ENCODE peak calls at places on chromosomes 7 and 10, in ten cellular contexts. One of them, this sample, is unnamed.

GRCh38 chr10:2214035-2214434 is 476.7 kb upstream of the ADARB2 start:
- DNase-seq in effector memory CD4-positive, alpha-beta T cell: no peak
- DNase-seq in cardiac muscle cell: no peak
- DNase-seq in H9: no peak
- DNase-seq in aorta: no peak
- DNase-seq in DMS79 treated with DMSO at 0.1 percent for 48 hours: no peak
- DNase-seq in erythroblast: no peak
- DNase-seq in A549: no peak
- DNase-seq in activated CD8-positive, alpha-beta memory T cell treated with anti-CD3 and anti-CD28 coated beads for 24 hours: no peak
- DNase-seq in stimulated activated CD4-positive, alpha-beta T cell treated with anti-CD3 and anti-CD28 coated beads, Interleukin-12 subunit alpha, Interleukin-12 subunit beta, amount 100 ng/mL, for 4 hours: no peak
- DNase-seq in this sample: peak

GRCh38 chr7:111982133-111982532 is 224.1 kb downstream of the DOCK4 start:
- DNase-seq in effector memory CD4-positive, alpha-beta T cell: no peak
- DNase-seq in cardiac muscle cell: no peak
- DNase-seq in H9: no peak
- DNase-seq in aorta: no peak
- DNase-seq in DMS79 treated with DMSO at 0.1 percent for 48 hours: no peak
- DNase-seq in erythroblast: no peak
- DNase-seq in A549: no peak
- DNase-seq in activated CD8-positive, alpha-beta memory T cell treated with anti-CD3 and anti-CD28 coated beads for 24 hours: no peak
- DNase-seq in stimulated activated CD4-positive, alpha-beta T cell treated with anti-CD3 and anti-CD28 coated beads, Interleukin-12 subunit alpha, Interleukin-12 subunit beta, amount 100 ng/mL, for 4 hours: no peak
- DNase-seq in this sample: no peak

GRCh38 chr7:36760856-36761762 is 36.8 kb upstream of the AOAH start:
- DNase-seq in effector memory CD4-positive, alpha-beta T cell: no peak
- DNase-seq in cardiac muscle cell: no peak
- DNase-seq in H9: no peak
- DNase-seq in aorta: no peak
- DNase-seq in DMS79 treated with DMSO at 0.1 percent for 48 hours: no peak
- DNase-seq in erythroblast: no peak
- DNase-seq in A549: no peak
- DNase-seq in activated CD8-positive, alpha-beta memory T cell treated with anti-CD3 and anti-CD28 coated beads for 24 hours: no peak
- DNase-seq in stimulated activated CD4-positive, alpha-beta T cell treated with anti-CD3 and anti-CD28 coated beads, Interleukin-12 subunit alpha, Interleukin-12 subunit beta, amount 100 ng/mL, for 4 hours: no peak
- DNase-seq in this sample: peak

GRCh38 chr10:71726673-71727428 is 7.3 kb upstream of the C10orf105 start:
- DNase-seq in effector memory CD4-positive, alpha-beta T cell: peak
- DNase-seq in cardiac muscle cell: no peak
- DNase-seq in H9: no peak
- DNase-seq in aorta: no peak
- DNase-seq in DMS79 treated with DMSO at 0.1 percent for 48 hours: no peak
- DNase-seq in erythroblast: peak
- DNase-seq in A549: no peak
- DNase-seq in activated CD8-positive, alpha-beta memory T cell treated with anti-CD3 and anti-CD28 coated beads for 24 hours: no peak
- DNase-seq in stimulated activated CD4-positive, alpha-beta T cell treated with anti-CD3 and anti-CD28 coated beads, Interleukin-12 subunit alpha, Interleukin-12 subunit beta, amount 100 ng/mL, for 4 hours: no peak
- DNase-seq in this sample: no peak

GRCh38 chr10:62231371-62231770 is 37.3 kb downstream of the RTKN2 start:
- DNase-seq in effector memory CD4-positive, alpha-beta T cell: no peak
- DNase-seq in cardiac muscle cell: no peak
- DNase-seq in H9: no peak
- DNase-seq in aorta: no peak
- DNase-seq in DMS79 treated with DMSO at 0.1 percent for 48 hours: no peak
- DNase-seq in erythroblast: no peak
- DNase-seq in A549: no peak
- DNase-seq in activated CD8-positive, alpha-beta memory T cell treated with anti-CD3 and anti-CD28 coated beads for 24 hours: no peak
- DNase-seq in stimulated activated CD4-positive, alpha-beta T cell treated with anti-CD3 and anti-CD28 coated beads, Interleukin-12 subunit alpha, Interleukin-12 subunit beta, amount 100 ng/mL, for 4 hours: no peak
- DNase-seq in this sample: no peak

GRCh38 chr10:109773818-109774440 is 149.4 kb downstream of the XPNPEP1 start:
- DNase-seq in effector memory CD4-positive, alpha-beta T cell: no peak
- DNase-seq in cardiac muscle cell: no peak
- DNase-seq in H9: no peak
- DNase-seq in aorta: no peak
- DNase-seq in DMS79 treated with DMSO at 0.1 percent for 48 hours: no peak
- DNase-seq in erythroblast: peak
- DNase-seq in A549: peak
- DNase-seq in activated CD8-positive, alpha-beta memory T cell treated with anti-CD3 and anti-CD28 coated beads for 24 hours: no peak
- DNase-seq in stimulated activated CD4-positive, alpha-beta T cell treated with anti-CD3 and anti-CD28 coated beads, Interleukin-12 subunit alpha, Interleukin-12 subunit beta, amount 100 ng/mL, for 4 hours: no peak
- DNase-seq in this sample: peak

GRCh38 chr10:33878238-33878637 is 543.8 kb upstream of the NRP1 start:
- DNase-seq in effector memory CD4-positive, alpha-beta T cell: no peak
- DNase-seq in cardiac muscle cell: no peak
- DNase-seq in H9: no peak
- DNase-seq in aorta: no peak
- DNase-seq in DMS79 treated with DMSO at 0.1 percent for 48 hours: no peak
- DNase-seq in erythroblast: no peak
- DNase-seq in A549: no peak
- DNase-seq in activated CD8-positive, alpha-beta memory T cell treated with anti-CD3 and anti-CD28 coated beads for 24 hours: no peak
- DNase-seq in stimulated activated CD4-positive, alpha-beta T cell treated with anti-CD3 and anti-CD28 coated beads, Interleukin-12 subunit alpha, Interleukin-12 subunit beta, amount 100 ng/mL, for 4 hours: no peak
- DNase-seq in this sample: no peak

GRCh38 chr10:27890971-27891370 is 107.9 kb downstream of the ODAD2 start:
- DNase-seq in effector memory CD4-positive, alpha-beta T cell: no peak
- DNase-seq in cardiac muscle cell: no peak
- DNase-seq in H9: no peak
- DNase-seq in aorta: no peak
- DNase-seq in DMS79 treated with DMSO at 0.1 percent for 48 hours: no peak
- DNase-seq in erythroblast: no peak
- DNase-seq in A549: no peak
- DNase-seq in activated CD8-positive, alpha-beta memory T cell treated with anti-CD3 and anti-CD28 coated beads for 24 hours: no peak
- DNase-seq in stimulated activated CD4-positive, alpha-beta T cell treated with anti-CD3 and anti-CD28 coated beads, Interleukin-12 subunit alpha, Interleukin-12 subunit beta, amount 100 ng/mL, for 4 hours: no peak
- DNase-seq in this sample: peak

GRCh38 chr10:101012525-101013364 is 13.1 kb downstream of the LZTS2 start:
- DNase-seq in effector memory CD4-positive, alpha-beta T cell: peak
- DNase-seq in cardiac muscle cell: peak
- DNase-seq in H9: peak
- DNase-seq in aorta: peak
- DNase-seq in DMS79 treated with DMSO at 0.1 percent for 48 hours: peak
- DNase-seq in erythroblast: peak
- DNase-seq in A549: peak
- DNase-seq in activated CD8-positive, alpha-beta memory T cell treated with anti-CD3 and anti-CD28 coated beads for 24 hours: peak
- DNase-seq in stimulated activated CD4-positive, alpha-beta T cell treated with anti-CD3 and anti-CD28 coated beads, Interleukin-12 subunit alpha, Interleukin-12 subunit beta, amount 100 ng/mL, for 4 hours: peak
- DNase-seq in this sample: peak

GRCh38 chr7:150365673-150366398 is 2.8 kb upstream of the REPIN1 start:
- DNase-seq in effector memory CD4-positive, alpha-beta T cell: no peak
- DNase-seq in cardiac muscle cell: no peak
- DNase-seq in H9: no peak
- DNase-seq in aorta: no peak
- DNase-seq in DMS79 treated with DMSO at 0.1 percent for 48 hours: no peak
- DNase-seq in erythroblast: no peak
- DNase-seq in A549: no peak
- DNase-seq in activated CD8-positive, alpha-beta memory T cell treated with anti-CD3 and anti-CD28 coated beads for 24 hours: no peak
- DNase-seq in stimulated activated CD4-positive, alpha-beta T cell treated with anti-CD3 and anti-CD28 coated beads, Interleukin-12 subunit alpha, Interleukin-12 subunit beta, amount 100 ng/mL, for 4 hours: no peak
- DNase-seq in this sample: no peak

GRCh38 chr10:70190581-70190980 is 20.3 kb upstream of the SAR1A start:
- DNase-seq in effector memory CD4-positive, alpha-beta T cell: no peak
- DNase-seq in cardiac muscle cell: peak
- DNase-seq in H9: no peak
- DNase-seq in aorta: no peak
- DNase-seq in DMS79 treated with DMSO at 0.1 percent for 48 hours: no peak
- DNase-seq in erythroblast: no peak
- DNase-seq in A549: no peak
- DNase-seq in activated CD8-positive, alpha-beta memory T cell treated with anti-CD3 and anti-CD28 coated beads for 24 hours: no peak
- DNase-seq in stimulated activated CD4-positive, alpha-beta T cell treated with anti-CD3 and anti-CD28 coated beads, Interleukin-12 subunit alpha, Interleukin-12 subunit beta, amount 100 ng/mL, for 4 hours: no peak
- DNase-seq in this sample: no peak

GRCh38 chr10:9198611-9199010 is 1144.1 kb downstream of the GATA3 start:
- DNase-seq in effector memory CD4-positive, alpha-beta T cell: no peak
- DNase-seq in cardiac muscle cell: no peak
- DNase-seq in H9: no peak
- DNase-seq in aorta: no peak
- DNase-seq in DMS79 treated with DMSO at 0.1 percent for 48 hours: no peak
- DNase-seq in erythroblast: no peak
- DNase-seq in A549: no peak
- DNase-seq in activated CD8-positive, alpha-beta memory T cell treated with anti-CD3 and anti-CD28 coated beads for 24 hours: no peak
- DNase-seq in stimulated activated CD4-positive, alpha-beta T cell treated with anti-CD3 and anti-CD28 coated beads, Interleukin-12 subunit alpha, Interleukin-12 subunit beta, amount 100 ng/mL, for 4 hours: no peak
- DNase-seq in this sample: no peak

GRCh38 chr7:129702316-129702715 is 90.8 kb downstream of the NRF1 start:
- DNase-seq in effector memory CD4-positive, alpha-beta T cell: no peak
- DNase-seq in cardiac muscle cell: no peak
- DNase-seq in H9: no peak
- DNase-seq in aorta: no peak
- DNase-seq in DMS79 treated with DMSO at 0.1 percent for 48 hours: no peak
- DNase-seq in erythroblast: no peak
- DNase-seq in A549: no peak
- DNase-seq in activated CD8-positive, alpha-beta memory T cell treated with anti-CD3 and anti-CD28 coated beads for 24 hours: no peak
- DNase-seq in stimulated activated CD4-positive, alpha-beta T cell treated with anti-CD3 and anti-CD28 coated beads, Interleukin-12 subunit alpha, Interleukin-12 subunit beta, amount 100 ng/mL, for 4 hours: no peak
- DNase-seq in this sample: no peak

GRCh38 chr7:75531359-75531821 is 39.3 kb downstream of the SPDYE5 start:
- DNase-seq in effector memory CD4-positive, alpha-beta T cell: no peak
- DNase-seq in cardiac muscle cell: peak
- DNase-seq in H9: peak
- DNase-seq in aorta: no peak
- DNase-seq in DMS79 treated with DMSO at 0.1 percent for 48 hours: no peak
- DNase-seq in erythroblast: no peak
- DNase-seq in A549: peak
- DNase-seq in activated CD8-positive, alpha-beta memory T cell treated with anti-CD3 and anti-CD28 coated beads for 24 hours: peak
- DNase-seq in stimulated activated CD4-positive, alpha-beta T cell treated with anti-CD3 and anti-CD28 coated beads, Interleukin-12 subunit alpha, Interleukin-12 subunit beta, amount 100 ng/mL, for 4 hours: no peak
- DNase-seq in this sample: peak

GRCh38 chr7:128359939-128360338 is 1.6 kb downstream of the PRRT4 start:
- DNase-seq in effector memory CD4-positive, alpha-beta T cell: no peak
- DNase-seq in cardiac muscle cell: no peak
- DNase-seq in H9: no peak
- DNase-seq in aorta: no peak
- DNase-seq in DMS79 treated with DMSO at 0.1 percent for 48 hours: no peak
- DNase-seq in erythroblast: no peak
- DNase-seq in A549: no peak
- DNase-seq in activated CD8-positive, alpha-beta memory T cell treated with anti-CD3 and anti-CD28 coated beads for 24 hours: no peak
- DNase-seq in stimulated activated CD4-positive, alpha-beta T cell treated with anti-CD3 and anti-CD28 coated beads, Interleukin-12 subunit alpha, Interleukin-12 subunit beta, amount 100 ng/mL, for 4 hours: no peak
- DNase-seq in this sample: no peak

GRCh38 chr10:71799785-71800453 is 26.6 kb upstream of the VSIR start:
- DNase-seq in effector memory CD4-positive, alpha-beta T cell: no peak
- DNase-seq in cardiac muscle cell: no peak
- DNase-seq in H9: no peak
- DNase-seq in aorta: no peak
- DNase-seq in DMS79 treated with DMSO at 0.1 percent for 48 hours: no peak
- DNase-seq in erythroblast: no peak
- DNase-seq in A549: no peak
- DNase-seq in activated CD8-positive, alpha-beta memory T cell treated with anti-CD3 and anti-CD28 coated beads for 24 hours: no peak
- DNase-seq in stimulated activated CD4-positive, alpha-beta T cell treated with anti-CD3 and anti-CD28 coated beads, Interleukin-12 subunit alpha, Interleukin-12 subunit beta, amount 100 ng/mL, for 4 hours: no peak
- DNase-seq in this sample: no peak

GRCh38 chr7:47720141-47720906 is 138.4 kb upstream of the TNS3 start:
- DNase-seq in effector memory CD4-positive, alpha-beta T cell: no peak
- DNase-seq in cardiac muscle cell: no peak
- DNase-seq in H9: no peak
- DNase-seq in aorta: no peak
- DNase-seq in DMS79 treated with DMSO at 0.1 percent for 48 hours: no peak
- DNase-seq in erythroblast: no peak
- DNase-seq in A549: no peak
- DNase-seq in activated CD8-positive, alpha-beta memory T cell treated with anti-CD3 and anti-CD28 coated beads for 24 hours: no peak
- DNase-seq in stimulated activated CD4-positive, alpha-beta T cell treated with anti-CD3 and anti-CD28 coated beads, Interleukin-12 subunit alpha, Interleukin-12 subunit beta, amount 100 ng/mL, for 4 hours: no peak
- DNase-seq in this sample: no peak

GRCh38 chr10:36888925-36889573 is 236.3 kb upstream of the ANKRD30A start:
- DNase-seq in effector memory CD4-positive, alpha-beta T cell: peak
- DNase-seq in cardiac muscle cell: peak
- DNase-seq in H9: peak
- DNase-seq in aorta: no peak
- DNase-seq in DMS79 treated with DMSO at 0.1 percent for 48 hours: no peak
- DNase-seq in erythroblast: peak
- DNase-seq in A549: peak
- DNase-seq in activated CD8-positive, alpha-beta memory T cell treated with anti-CD3 and anti-CD28 coated beads for 24 hours: peak
- DNase-seq in stimulated activated CD4-positive, alpha-beta T cell treated with anti-CD3 and anti-CD28 coated beads, Interleukin-12 subunit alpha, Interleukin-12 subunit beta, amount 100 ng/mL, for 4 hours: peak
- DNase-seq in this sample: peak

GRCh38 chr10:96570983-96571964 is 15.5 kb downstream of the TM9SF3 start:
- DNase-seq in effector memory CD4-positive, alpha-beta T cell: no peak
- DNase-seq in cardiac muscle cell: no peak
- DNase-seq in H9: no peak
- DNase-seq in aorta: no peak
- DNase-seq in DMS79 treated with DMSO at 0.1 percent for 48 hours: no peak
- DNase-seq in erythroblast: no peak
- DNase-seq in A549: no peak
- DNase-seq in activated CD8-positive, alpha-beta memory T cell treated with anti-CD3 and anti-CD28 coated beads for 24 hours: no peak
- DNase-seq in stimulated activated CD4-positive, alpha-beta T cell treated with anti-CD3 and anti-CD28 coated beads, Interleukin-12 subunit alpha, Interleukin-12 subunit beta, amount 100 ng/mL, for 4 hours: no peak
- DNase-seq in this sample: no peak

GRCh38 chr10:65270969-65271368 is 1654.9 kb upstream of the LRRTM3 start:
- DNase-seq in effector memory CD4-positive, alpha-beta T cell: no peak
- DNase-seq in cardiac muscle cell: no peak
- DNase-seq in H9: no peak
- DNase-seq in aorta: no peak
- DNase-seq in DMS79 treated with DMSO at 0.1 percent for 48 hours: no peak
- DNase-seq in erythroblast: no peak
- DNase-seq in A549: no peak
- DNase-seq in activated CD8-positive, alpha-beta memory T cell treated with anti-CD3 and anti-CD28 coated beads for 24 hours: no peak
- DNase-seq in stimulated activated CD4-positive, alpha-beta T cell treated with anti-CD3 and anti-CD28 coated beads, Interleukin-12 subunit alpha, Interleukin-12 subunit beta, amount 100 ng/mL, for 4 hours: no peak
- DNase-seq in this sample: no peak

GRCh38 chr10:29067161-29067560 is 221.7 kb upstream of the LYZL1 start:
- DNase-seq in effector memory CD4-positive, alpha-beta T cell: no peak
- DNase-seq in cardiac muscle cell: peak
- DNase-seq in H9: no peak
- DNase-seq in aorta: no peak
- DNase-seq in DMS79 treated with DMSO at 0.1 percent for 48 hours: no peak
- DNase-seq in erythroblast: no peak
- DNase-seq in A549: no peak
- DNase-seq in activated CD8-positive, alpha-beta memory T cell treated with anti-CD3 and anti-CD28 coated beads for 24 hours: no peak
- DNase-seq in stimulated activated CD4-positive, alpha-beta T cell treated with anti-CD3 and anti-CD28 coated beads, Interleukin-12 subunit alpha, Interleukin-12 subunit beta, amount 100 ng/mL, for 4 hours: no peak
- DNase-seq in this sample: no peak

GRCh38 chr7:41702635-41703371 is at the start of gene INHBA:
- DNase-seq in effector memory CD4-positive, alpha-beta T cell: no peak
- DNase-seq in cardiac muscle cell: no peak
- DNase-seq in H9: no peak
- DNase-seq in aorta: no peak
- DNase-seq in DMS79 treated with DMSO at 0.1 percent for 48 hours: no peak
- DNase-seq in erythroblast: no peak
- DNase-seq in A549: no peak
- DNase-seq in activated CD8-positive, alpha-beta memory T cell treated with anti-CD3 and anti-CD28 coated beads for 24 hours: no peak
- DNase-seq in stimulated activated CD4-positive, alpha-beta T cell treated with anti-CD3 and anti-CD28 coated beads, Interleukin-12 subunit alpha, Interleukin-12 subunit beta, amount 100 ng/mL, for 4 hours: no peak
- DNase-seq in this sample: peak

GRCh38 chr7:114130860-114131259 is 212.1 kb upstream of the PPP1R3A start:
- DNase-seq in effector memory CD4-positive, alpha-beta T cell: no peak
- DNase-seq in cardiac muscle cell: no peak
- DNase-seq in H9: no peak
- DNase-seq in aorta: no peak
- DNase-seq in DMS79 treated with DMSO at 0.1 percent for 48 hours: no peak
- DNase-seq in erythroblast: no peak
- DNase-seq in A549: no peak
- DNase-seq in activated CD8-positive, alpha-beta memory T cell treated with anti-CD3 and anti-CD28 coated beads for 24 hours: no peak
- DNase-seq in stimulated activated CD4-positive, alpha-beta T cell treated with anti-CD3 and anti-CD28 coated beads, Interleukin-12 subunit alpha, Interleukin-12 subunit beta, amount 100 ng/mL, for 4 hours: no peak
- DNase-seq in this sample: no peak

GRCh38 chr7:94100723-94101345 is 96.7 kb upstream of the BET1 start:
- DNase-seq in effector memory CD4-positive, alpha-beta T cell: no peak
- DNase-seq in cardiac muscle cell: no peak
- DNase-seq in H9: no peak
- DNase-seq in aorta: peak
- DNase-seq in DMS79 treated with DMSO at 0.1 percent for 48 hours: no peak
- DNase-seq in erythroblast: no peak
- DNase-seq in A549: no peak
- DNase-seq in activated CD8-positive, alpha-beta memory T cell treated with anti-CD3 and anti-CD28 coated beads for 24 hours: no peak
- DNase-seq in stimulated activated CD4-positive, alpha-beta T cell treated with anti-CD3 and anti-CD28 coated beads, Interleukin-12 subunit alpha, Interleukin-12 subunit beta, amount 100 ng/mL, for 4 hours: no peak
- DNase-seq in this sample: no peak

GRCh38 chr10:55629792-55630490 is 731.1 kb downstream of the ZWINT start:
- DNase-seq in effector memory CD4-positive, alpha-beta T cell: no peak
- DNase-seq in cardiac muscle cell: peak
- DNase-seq in H9: peak
- DNase-seq in aorta: no peak
- DNase-seq in DMS79 treated with DMSO at 0.1 percent for 48 hours: no peak
- DNase-seq in erythroblast: peak
- DNase-seq in A549: peak
- DNase-seq in activated CD8-positive, alpha-beta memory T cell treated with anti-CD3 and anti-CD28 coated beads for 24 hours: no peak
- DNase-seq in stimulated activated CD4-positive, alpha-beta T cell treated with anti-CD3 and anti-CD28 coated beads, Interleukin-12 subunit alpha, Interleukin-12 subunit beta, amount 100 ng/mL, for 4 hours: no peak
- DNase-seq in this sample: no peak

GRCh38 chr10:17431871-17432311 is 22.5 kb downstream of the ST8SIA6 start:
- DNase-seq in effector memory CD4-positive, alpha-beta T cell: no peak
- DNase-seq in cardiac muscle cell: no peak
- DNase-seq in H9: no peak
- DNase-seq in aorta: no peak
- DNase-seq in DMS79 treated with DMSO at 0.1 percent for 48 hours: no peak
- DNase-seq in erythroblast: peak
- DNase-seq in A549: no peak
- DNase-seq in activated CD8-positive, alpha-beta memory T cell treated with anti-CD3 and anti-CD28 coated beads for 24 hours: no peak
- DNase-seq in stimulated activated CD4-positive, alpha-beta T cell treated with anti-CD3 and anti-CD28 coated beads, Interleukin-12 subunit alpha, Interleukin-12 subunit beta, amount 100 ng/mL, for 4 hours: no peak
- DNase-seq in this sample: no peak

GRCh38 chr7:106623846-106624245 is 37.1 kb downstream of the CCDC71L start:
- DNase-seq in effector memory CD4-positive, alpha-beta T cell: no peak
- DNase-seq in cardiac muscle cell: no peak
- DNase-seq in H9: no peak
- DNase-seq in aorta: no peak
- DNase-seq in DMS79 treated with DMSO at 0.1 percent for 48 hours: no peak
- DNase-seq in erythroblast: no peak
- DNase-seq in A549: peak
- DNase-seq in activated CD8-positive, alpha-beta memory T cell treated with anti-CD3 and anti-CD28 coated beads for 24 hours: no peak
- DNase-seq in stimulated activated CD4-positive, alpha-beta T cell treated with anti-CD3 and anti-CD28 coated beads, Interleukin-12 subunit alpha, Interleukin-12 subunit beta, amount 100 ng/mL, for 4 hours: no peak
- DNase-seq in this sample: no peak

GRCh38 chr10:124737708-124738107 is 6.5 kb downstream of the FAM53B start:
- DNase-seq in effector memory CD4-positive, alpha-beta T cell: no peak
- DNase-seq in cardiac muscle cell: no peak
- DNase-seq in H9: no peak
- DNase-seq in aorta: no peak
- DNase-seq in DMS79 treated with DMSO at 0.1 percent for 48 hours: no peak
- DNase-seq in erythroblast: no peak
- DNase-seq in A549: no peak
- DNase-seq in activated CD8-positive, alpha-beta memory T cell treated with anti-CD3 and anti-CD28 coated beads for 24 hours: no peak
- DNase-seq in stimulated activated CD4-positive, alpha-beta T cell treated with anti-CD3 and anti-CD28 coated beads, Interleukin-12 subunit alpha, Interleukin-12 subunit beta, amount 100 ng/mL, for 4 hours: no peak
- DNase-seq in this sample: no peak